ENCODE peak calls at places on chromosomes 13 and 19, in four cellular contexts. H is fibroblast of lung, Z is astrocyte, A is GM23338. P is an unnamed sample.

GRCh38 chr13:71378992-71379905 is 487.8 kb downstream of the DACH1 start:
- DNase-seq in H (peak; percentile 55), Z (peak; percentile 26), A (no peak), P (no peak)

GRCh38 chr13:58712191-58712590 is 1080.6 kb downstream of the PCDH17 start:
- DNase-seq in H (peak; percentile 9), Z (peak; percentile 0), A (peak; percentile 74), P (no peak)

GRCh38 chr19:49316284-49316683 is 8.7 kb downstream of the SLC6A16 start:
- DNase-seq in H (no peak), Z (no peak), A (no peak), P (no peak)

GRCh38 chr19:13103585-13103923 is 896 bp upstream of the LYL1 start:
- DNase-seq in H (no peak), Z (no peak), A (no peak), P (no peak)

GRCh38 chr13:30802501-30802900 is 67.2 kb downstream of the ALOX5AP start:
- DNase-seq in H (no peak), Z (no peak), A (no peak), P (no peak)

GRCh38 chr13:73872397-73872796 is 261.8 kb downstream of the KLF12 start:
- DNase-seq in H (peak; percentile 28), Z (no peak), A (no peak), P (no peak)

GRCh38 chr13:23510979-23511735 is 59.1 kb upstream of the TNFRSF19 start:
- DNase-seq in H (peak; percentile 70), Z (peak; percentile 65), A (peak; percentile 40), P (peak; percentile 51)

GRCh38 chr13:77696006-77696862 is 1.3 kb upstream of the SLAIN1 start:
- DNase-seq in H (peak; percentile 7), Z (no peak), A (peak; percentile 64), P (peak; percentile 70)

GRCh38 chr13:114313061-114313860 is 1.0 kb upstream of the CHAMP1 start:
- DNase-seq in H (peak; percentile 22), Z (no peak), A (no peak), P (no peak)

GRCh38 chr19:38317104-38317612 is 1.4 kb upstream of the YIF1B start:
- DNase-seq in H (no peak), Z (no peak), A (no peak), P (no peak)

GRCh38 chr13:59780058-59780457 is 383.7 kb downstream of the DIAPH3 start:
- DNase-seq in H (peak; percentile 23), Z (no peak), A (no peak), P (no peak)

GRCh38 chr19:6239871-6240676 is 39.7 kb downstream of the MLLT1 start:
- DNase-seq in H (no peak), Z (no peak), A (peak; percentile 34), P (no peak)

GRCh38 chr19:5036733-5037681 is 68.1 kb downstream of the KDM4B start:
- DNase-seq in H (peak; percentile 85), Z (peak; percentile 78), A (no peak), P (peak; percentile 64)

GRCh38 chr19:17754634-17755532 is 3.6 kb downstream of the FCHO1 start:
- DNase-seq in H (no peak), Z (no peak), A (no peak), P (no peak)

GRCh38 chr13:42333613-42334328 is 61.8 kb downstream of the AKAP11 start:
- DNase-seq in H (peak; percentile 13), Z (peak; percentile 10), A (peak; percentile 80), P (peak; percentile 38)

GRCh38 chr19:37955986-37956385 is 49.0 kb downstream of the SIPA1L3 start:
- DNase-seq in H (no peak), Z (no peak), A (no peak), P (no peak)

GRCh38 chr19:41945135-41945766 is 13.9 kb downstream of the RABAC1 start:
- DNase-seq in H (no peak), Z (no peak), A (no peak), P (no peak)

GRCh38 chr13:39952244-39953233 is 297.1 kb downstream of the COG6 start:
- DNase-seq in H (peak; percentile 33), Z (peak; percentile 6), A (peak; percentile 26), P (peak; percentile 96)

GRCh38 chr13:102367836-102368235 is 34.0 kb downstream of the FGF14 start:
- DNase-seq in H (no peak), Z (no peak), A (no peak), P (no peak)

GRCh38 chr19:44575116-44575700 is 38.2 kb upstream of the IGSF23 start:
- DNase-seq in H (no peak), Z (no peak), A (no peak), P (no peak)

GRCh38 chr19:29525901-29526729 is at the start of gene VSTM2B:
- DNase-seq in H (no peak), Z (no peak), A (peak; percentile 46), P (no peak)

GRCh38 chr19:17294051-17294891 is 9.0 kb downstream of the ABHD8 start:
- DNase-seq in H (no peak), Z (no peak), A (peak; percentile 82), P (no peak)

GRCh38 chr13:47085346-47085745 is 188.5 kb upstream of the HTR2A start:
- DNase-seq in H (peak; percentile 36), Z (peak; percentile 20), A (no peak), P (no peak)

DNA sequence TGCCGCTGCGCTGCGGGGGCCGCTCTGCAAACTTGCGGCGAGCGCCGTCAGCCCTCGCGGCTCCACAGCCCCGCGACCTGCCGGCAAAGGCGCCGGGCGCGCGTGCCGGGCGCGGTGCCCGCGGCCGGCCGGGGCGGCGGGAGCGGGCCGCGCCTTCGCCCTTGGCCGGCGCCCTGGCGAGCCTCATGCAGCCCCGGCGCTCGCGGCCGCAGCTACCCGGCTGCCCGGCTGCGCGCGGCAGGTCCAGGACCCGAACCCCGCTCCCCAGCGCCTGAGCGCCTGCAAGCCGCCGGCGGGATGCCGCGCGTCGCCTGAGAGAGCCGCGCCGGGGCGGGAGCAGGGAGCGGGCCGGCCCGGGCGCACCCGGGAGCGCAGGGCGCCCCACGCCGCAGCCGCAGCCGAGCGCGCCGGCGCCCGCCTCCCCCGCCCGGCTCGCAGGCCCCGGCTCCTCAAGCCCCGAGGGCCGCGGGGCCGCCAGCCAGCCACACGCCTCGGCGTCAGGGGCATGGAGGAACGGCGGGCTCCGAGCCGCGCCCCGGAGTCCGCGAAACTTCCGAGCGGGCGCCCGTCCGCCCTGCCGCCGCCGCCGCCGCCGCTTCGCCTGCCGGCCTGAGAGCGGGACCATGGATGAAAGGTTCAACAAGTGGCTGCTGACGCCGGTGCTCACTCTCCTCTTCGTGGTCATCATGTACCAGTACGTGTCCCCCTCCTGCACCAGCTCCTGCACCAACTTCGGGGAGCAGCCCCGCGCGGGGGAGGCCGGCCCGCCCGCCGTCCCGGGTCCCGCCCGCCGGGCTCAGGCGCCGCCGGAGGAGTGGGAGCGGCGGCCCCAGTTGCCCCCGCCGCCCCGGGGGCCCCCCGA is 564 bp downstream of the HS6ST3 start:
- DNase-seq in H (peak; percentile 10), Z (no peak), A (peak; percentile 68), P (peak; percentile 15)
- TF ChIP-seq EZH2 in H (no peak), Z (peak; percentile 63), A (peak; percentile 39), P (peak; percentile 70)

GRCh38 chr19:10505583-10506229 is 2.5 kb upstream of the KEAP1 start:
- DNase-seq in H (peak; percentile 35), Z (no peak), A (peak; percentile 94), P (peak; percentile 86)

GRCh38 chr19:10500247-10500592 is 2.9 kb downstream of the KEAP1 start:
- DNase-seq in H (no peak), Z (no peak), A (no peak), P (no peak)

GRCh38 chr19:10501971-10502523 is 1.1 kb downstream of the KEAP1 start:
- DNase-seq in H (peak; percentile 37), Z (no peak), A (peak; percentile 58), P (peak; percentile 40)

GRCh38 chr19:10502524-10503001 is 593 bp downstream of the KEAP1 start:
- DNase-seq in H (peak; percentile 84), Z (peak; percentile 68), A (peak; percentile 91), P (peak; percentile 95)

GRCh38 chr19:10503002-10503789 is at the start of gene KEAP1:
- DNase-seq in H (peak; percentile 42), Z (no peak), A (peak; percentile 75), P (no peak)
- TF ChIP-seq EZH2 in H (no peak), Z (no peak), A (no peak), P (no peak)

GRCh38 chr19:3589949-3590348 is 4.7 kb downstream of the GIPC3 start:
- DNase-seq in H (no peak), Z (no peak), A (no peak), P (no peak)

GRCh38 chr19:3586707-3587346 is 1.5 kb downstream of the GIPC3 start:
- DNase-seq in H (no peak), Z (no peak), A (no peak), P (no peak)

GRCh38 chr19:3589439-3589838 is 4.2 kb downstream of the GIPC3 start:
- DNase-seq in H (no peak), Z (no peak), A (no peak), P (no peak)

GRCh38 chr19:3586124-3586626 is 897 bp downstream of the GIPC3 start:
- DNase-seq in H (no peak), Z (no peak), A (peak; percentile 87), P (peak; percentile 57)

DNA sequence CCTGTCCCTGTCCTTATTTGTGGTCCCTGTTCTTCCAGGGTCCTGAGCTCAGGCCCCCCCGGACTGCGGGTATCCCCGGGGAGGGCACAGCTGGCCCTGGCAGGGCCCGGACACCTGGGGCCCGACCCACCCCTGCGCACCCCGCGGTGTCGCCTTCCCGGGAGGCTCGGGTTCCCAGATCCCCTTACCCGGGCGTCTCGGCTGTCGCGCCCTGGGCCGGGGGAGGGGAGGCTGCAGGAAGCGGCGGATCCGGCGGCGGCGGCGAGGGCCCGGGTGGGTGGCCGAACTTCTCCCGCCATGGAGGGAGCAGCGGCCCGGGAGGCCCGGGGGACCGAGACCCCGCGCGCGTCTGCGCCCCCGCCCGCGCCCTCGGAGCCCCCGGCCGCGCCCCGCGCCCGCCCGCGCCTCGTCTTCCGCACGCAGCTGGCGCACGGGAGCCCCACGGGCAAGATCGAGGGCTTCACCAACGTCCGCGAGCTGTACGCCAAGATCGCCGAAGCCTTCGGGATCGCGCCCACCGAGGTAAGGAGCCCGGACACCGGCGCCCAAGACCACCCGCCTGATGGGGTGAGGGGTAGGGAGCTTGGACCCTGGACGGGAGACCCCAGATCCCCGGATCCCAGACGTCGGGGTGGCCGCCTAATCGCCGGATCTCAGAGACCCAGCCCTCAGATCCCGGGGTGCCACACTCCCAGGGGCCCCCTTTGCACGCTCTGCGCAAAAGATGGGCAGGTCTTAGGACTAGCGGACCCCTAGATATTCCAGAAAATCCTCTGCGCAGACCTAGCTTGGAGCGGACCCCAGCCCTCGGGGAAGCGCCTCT is at the start of gene GIPC3:
- DNase-seq in H (no peak), Z (no peak), A (peak; percentile 49), P (no peak)
- TF ChIP-seq EZH2 in H (peak; percentile 58), Z (peak; percentile 68), A (no peak), P (no peak)

GRCh38 chr13:27953671-27954405 is 15.3 kb downstream of the CDX2 start:
- DNase-seq in H (peak; percentile 47), Z (peak; percentile 14), A (peak; percentile 92), P (peak; percentile 85)
- TF ChIP-seq EZH2 in H (no peak), Z (peak; percentile 31), A (peak; percentile 96), P (peak; percentile 90)